ENCODE peak calls at places on chromosomes 4 and X, in eight cellular contexts. J is dorsolateral prefrontal cortex, A is B cell, M is Calu3, O is A549, W is tibial nerve, P is ovary, Q is coronary artery. I is an unnamed sample.

GRCh38 chr4:62601737-62602136 is 1401.6 kb downstream of the ADGRL3 start:
- DNase-seq in P (no peak), Q (no peak), W (no peak), J (no peak), O (no peak), M (no peak), A (no peak), I (no peak)

GRCh38 chrX:74923942-74924448 is 1.3 kb downstream of the NEXMIF start:
- DNase-seq in W (peak), M (no peak), J (peak), O (no peak), Q (no peak), A (peak), P (peak), I (peak)

GRCh38 chr4:14719053-14719452 is 283.2 kb upstream of the CPEB2 start:
- DNase-seq in W (no peak), Q (no peak), M (peak), O (peak), P (no peak), J (no peak), A (no peak), I (no peak)

GRCh38 chrX:66200855-66201795 is 37.1 kb downstream of the HEPH start:
- DNase-seq in M (no peak), P (no peak), A (no peak), W (no peak), Q (no peak), O (peak), J (no peak), I (no peak)

GRCh38 chr4:182427530-182427929 is 184.3 kb downstream of the TENM3 start:
- DNase-seq in M (no peak), O (no peak), W (no peak), Q (no peak), J (no peak), P (no peak), A (no peak), I (no peak)

GRCh38 chr4:150867148-150867547 is 147.9 kb downstream of the LRBA start:
- DNase-seq in M (peak), J (peak), A (peak), Q (no peak), O (peak), W (no peak), P (no peak), I (peak)

GRCh38 chr4:175431635-175432034 is 380.4 kb downstream of the GPM6A start:
- DNase-seq in J (no peak), P (no peak), W (no peak), O (no peak), Q (no peak), M (no peak), A (no peak), I (no peak)

GRCh38 chr4:38948551-38948950 is 80.9 kb downstream of the FAM114A1 start:
- DNase-seq in J (peak), W (peak), Q (no peak), O (peak), M (no peak), P (peak), A (no peak), I (no peak)

GRCh38 chrX:41317487-41318208 is 16.3 kb upstream of the DDX3X start:
- DNase-seq in M (no peak), J (no peak), A (no peak), O (no peak), P (no peak), Q (no peak), W (no peak), I (no peak)

GRCh38 chrX:19886888-19887531 is 390 bp downstream of the SH3KBP1 start:
- DNase-seq in W (no peak), M (peak), Q (no peak), J (no peak), A (peak), O (peak), P (peak), I (peak)

GRCh38 chrX:2451456-2452316 is 49.1 kb downstream of the DHRSX start:
- DNase-seq in J (no peak), O (peak), P (no peak), M (no peak), Q (no peak), W (no peak), A (no peak), I (no peak)

GRCh38 chrX:108494416-108495095 is 54.9 kb downstream of the COL4A5 start:
- DNase-seq in O (no peak), A (no peak), M (no peak), Q (no peak), P (no peak), J (no peak), W (no peak), I (no peak)

GRCh38 chr4:40247350-40247749 is 50.5 kb downstream of the RHOH start:
- DNase-seq in O (no peak), W (no peak), J (no peak), P (no peak), M (no peak), A (peak), Q (no peak), I (no peak)

GRCh38 chrX:91389026-91389425 is 45.6 kb upstream of the PABPC5 start:
- DNase-seq in W (no peak), A (no peak), J (no peak), O (no peak), P (no peak), Q (no peak), M (no peak), I (no peak)

GRCh38 chr4:7156273-7157139 is 35.8 kb upstream of the SORCS2 start:
- DNase-seq in Q (peak), M (no peak), O (peak), P (peak), W (peak), J (peak), A (no peak), I (peak)

DNA sequence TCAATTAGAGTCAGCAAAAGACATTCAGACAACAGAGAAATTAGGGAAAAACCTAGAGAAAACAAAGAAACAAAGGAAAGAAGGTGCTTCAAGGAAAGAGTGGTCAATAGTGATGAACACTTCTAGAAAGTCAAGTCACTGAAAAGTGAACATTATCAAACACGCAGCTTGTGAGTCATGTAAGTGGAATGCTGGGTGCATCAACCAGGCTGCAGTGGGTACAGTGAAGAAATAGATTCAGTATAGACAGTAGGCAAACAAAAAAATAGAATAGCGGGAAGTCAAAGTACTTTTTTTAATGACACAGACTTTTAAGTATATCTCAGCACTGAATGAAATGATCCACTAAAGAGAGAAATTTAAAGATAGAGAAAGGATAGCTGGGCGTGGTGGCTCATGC is 245.8 kb downstream of the ARHGAP24 start:
- DNase-seq in J (no peak), O (peak), M (peak), Q (no peak), A (no peak), W (no peak), P (no peak), I (no peak)
- TF ChIP-seq CTCF in J (no peak), O (no peak), M (no peak), Q (no peak), A (no peak), W (no peak), P (no peak), I (no peak)

GRCh38 chrX:94576367-94577004 is 902.5 kb downstream of the FAM133A start:
- DNase-seq in J (no peak), P (no peak), O (no peak), Q (no peak), M (no peak), W (no peak), A (no peak), I (no peak)
- TF ChIP-seq CTCF in J (peak), P (no peak), O (no peak), Q (no peak), M (no peak), W (no peak), A (no peak), I (no peak)

GRCh38 chr4:22356996-22357596 is 158.8 kb downstream of the ADGRA3 start:
- DNase-seq in J (no peak), M (no peak), Q (no peak), W (no peak), P (no peak), A (no peak), O (peak), I (no peak)
- TF ChIP-seq CTCF in J (peak), M (no peak), Q (no peak), W (no peak), P (no peak), A (no peak), O (no peak), I (no peak)

DNA sequence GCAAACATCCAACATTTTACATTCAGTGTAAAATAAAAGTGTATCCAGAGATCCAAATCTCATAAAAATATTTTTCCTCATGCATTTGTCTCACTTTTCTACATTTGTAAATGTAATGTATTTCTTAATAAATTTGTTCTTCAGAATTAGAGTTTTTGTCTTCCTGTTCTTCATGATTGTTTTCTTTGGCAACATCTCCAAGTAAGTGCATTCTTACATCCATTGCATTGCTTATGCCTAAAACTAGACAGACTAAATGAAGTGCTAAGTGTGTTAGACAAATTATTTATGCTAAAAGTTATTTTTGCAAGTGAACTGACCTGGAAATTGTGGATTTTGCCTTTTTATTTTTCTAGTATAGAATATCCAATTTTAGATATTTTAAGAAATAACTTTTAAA is 142.2 kb downstream of the PCDH18 start:
- DNase-seq in W (no peak), O (no peak), J (no peak), A (no peak), M (no peak), P (no peak), Q (no peak), I (no peak)
- TF ChIP-seq CTCF in W (no peak), O (no peak), J (no peak), A (no peak), M (no peak), P (no peak), Q (no peak), I (no peak)

GRCh38 chrX:29040160-29040559 is 452.9 kb downstream of the IL1RAPL1 start:
- DNase-seq in O (no peak), M (no peak), J (no peak), W (no peak), A (no peak), P (no peak), Q (no peak), I (no peak)

GRCh38 chrX:29043751-29044150 is 456.5 kb downstream of the IL1RAPL1 start:
- DNase-seq in J (no peak), W (no peak), O (no peak), A (no peak), M (no peak), P (no peak), Q (no peak), I (no peak)

GRCh38 chrX:29042341-29042740 is 455.1 kb downstream of the IL1RAPL1 start:
- DNase-seq in A (no peak), W (no peak), Q (no peak), J (no peak), O (no peak), M (no peak), P (no peak), I (no peak)

GRCh38 chrX:29039501-29039900 is 452.3 kb downstream of the IL1RAPL1 start:
- DNase-seq in J (no peak), Q (no peak), M (no peak), O (no peak), W (no peak), A (no peak), P (no peak), I (no peak)

DNA sequence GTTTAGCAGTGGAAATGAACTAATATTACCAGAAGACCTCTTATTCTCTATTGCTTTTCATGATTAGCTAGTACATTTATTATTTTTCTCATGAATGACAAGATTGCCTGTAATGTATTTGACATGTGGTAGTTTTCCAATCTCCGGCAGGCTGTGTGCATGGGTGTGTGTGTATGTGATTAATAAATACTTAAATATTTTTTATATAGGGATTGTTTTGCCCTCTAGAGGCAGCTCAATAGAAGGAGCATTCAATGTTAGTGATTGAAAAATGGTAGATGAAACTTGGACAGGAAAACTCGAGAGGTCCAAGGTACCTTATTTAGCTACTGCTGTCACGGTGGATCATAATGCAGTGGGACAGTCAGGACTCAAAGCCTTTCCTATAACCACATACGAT is 457.6 kb downstream of the IL1RAPL1 start:
- DNase-seq in J (no peak), A (no peak), P (no peak), O (no peak), Q (no peak), M (no peak), W (no peak), I (no peak)
- TF ChIP-seq CTCF in J (no peak), A (no peak), P (no peak), O (no peak), Q (no peak), M (no peak), W (peak), I (no peak)